ENCODE peak calls at places on chromosome 4, in five cellular contexts. One of them, this sample, is unnamed.

GRCh38 chr4:8768357-8768999 is 103.2 kb downstream of the HMX1 start:
- DNase-seq in HFF-Myc: no peak
- DNase-seq in WTC11: no peak
- DNase-seq in foreskin fibroblast: no peak
- DNase-seq in kidney: peak
- DNase-seq in this sample: no peak

GRCh38 chr4:176540814-176541213 is 221.0 kb downstream of the SPCS3 start:
- DNase-seq in foreskin fibroblast: no peak
- DNase-seq in HFF-Myc: no peak
- DNase-seq in kidney: no peak
- DNase-seq in WTC11: no peak
- DNase-seq in this sample: no peak

GRCh38 chr4:17165256-17165655 is 266.8 kb upstream of the LDB2 start:
- DNase-seq in HFF-Myc: no peak
- DNase-seq in foreskin fibroblast: no peak
- DNase-seq in WTC11: no peak
- DNase-seq in kidney: no peak
- DNase-seq in this sample: no peak

GRCh38 chr4:152979731-152980330 is 43.7 kb downstream of the FHDC1 start:
- DNase-seq in kidney: no peak
- DNase-seq in foreskin fibroblast: no peak
- DNase-seq in HFF-Myc: no peak
- DNase-seq in WTC11: no peak
- DNase-seq in this sample: no peak

GRCh38 chr4:12723849-12724447 is 760.2 kb downstream of the RAB28 start:
- DNase-seq in kidney: no peak
- DNase-seq in WTC11: peak
- DNase-seq in foreskin fibroblast: no peak
- DNase-seq in HFF-Myc: no peak
- DNase-seq in this sample: no peak

GRCh38 chr4:154719087-154719486 is 24.7 kb upstream of the LRAT start:
- DNase-seq in WTC11: no peak
- DNase-seq in kidney: no peak
- DNase-seq in HFF-Myc: peak
- DNase-seq in foreskin fibroblast: no peak
- DNase-seq in this sample: no peak

GRCh38 chr4:4248885-4249203 is 821 bp upstream of the TMEM128 start:
- DNase-seq in HFF-Myc: no peak
- DNase-seq in kidney: no peak
- DNase-seq in foreskin fibroblast: no peak
- DNase-seq in WTC11: no peak
- DNase-seq in this sample: no peak

GRCh38 chr4:113540859-113541258 is 220.7 kb downstream of the CAMK2D start:
- DNase-seq in kidney: no peak
- DNase-seq in WTC11: no peak
- DNase-seq in foreskin fibroblast: no peak
- DNase-seq in HFF-Myc: no peak
- DNase-seq in this sample: no peak

GRCh38 chr4:128225148-128225547 is 62.5 kb downstream of the PGRMC2 start:
- DNase-seq in HFF-Myc: no peak
- DNase-seq in foreskin fibroblast: no peak
- DNase-seq in kidney: no peak
- DNase-seq in WTC11: no peak
- DNase-seq in this sample: peak

GRCh38 chr4:82044141-82044993 is 329.4 kb downstream of the HNRNPD start:
- DNase-seq in foreskin fibroblast: peak
- DNase-seq in kidney: peak
- DNase-seq in WTC11: peak
- DNase-seq in HFF-Myc: no peak
- DNase-seq in this sample: no peak

GRCh38 chr4:119044919-119045318 is 90.7 kb upstream of the MYOZ2 start:
- DNase-seq in HFF-Myc: no peak
- DNase-seq in WTC11: no peak
- DNase-seq in foreskin fibroblast: no peak
- DNase-seq in kidney: no peak
- DNase-seq in this sample: no peak

GRCh38 chr4:176999943-177000543 is 207.3 kb upstream of the VEGFC start:
- DNase-seq in WTC11: no peak
- DNase-seq in kidney: no peak
- DNase-seq in HFF-Myc: no peak
- DNase-seq in foreskin fibroblast: no peak
- DNase-seq in this sample: no peak

GRCh38 chr4:45550766-45551366 is 573.0 kb downstream of the GABRG1 start:
- DNase-seq in kidney: no peak
- DNase-seq in HFF-Myc: no peak
- DNase-seq in WTC11: no peak
- DNase-seq in foreskin fibroblast: no peak
- DNase-seq in this sample: no peak

GRCh38 chr4:176538217-176538925 is 218.6 kb downstream of the SPCS3 start:
- DNase-seq in WTC11: no peak
- DNase-seq in kidney: no peak
- DNase-seq in HFF-Myc: peak
- DNase-seq in foreskin fibroblast: peak
- DNase-seq in this sample: peak

GRCh38 chr4:180150818-180151217 is 2092.4 kb upstream of the TENM3 start:
- DNase-seq in HFF-Myc: no peak
- DNase-seq in foreskin fibroblast: no peak
- DNase-seq in kidney: no peak
- DNase-seq in WTC11: no peak
- DNase-seq in this sample: no peak

GRCh38 chr4:13678186-13678924 is 50.8 kb upstream of the BOD1L1 start:
- DNase-seq in foreskin fibroblast: no peak
- DNase-seq in kidney: no peak
- DNase-seq in WTC11: no peak
- DNase-seq in HFF-Myc: no peak
- DNase-seq in this sample: no peak

GRCh38 chr4:104416725-104417363 is 77.8 kb downstream of the CXXC4 start:
- DNase-seq in foreskin fibroblast: no peak
- DNase-seq in WTC11: no peak
- DNase-seq in kidney: no peak
- DNase-seq in HFF-Myc: no peak
- DNase-seq in this sample: no peak

GRCh38 chr4:137664416-137664815 is 132.1 kb upstream of the PCDH18 start:
- DNase-seq in foreskin fibroblast: no peak
- DNase-seq in kidney: no peak
- DNase-seq in HFF-Myc: peak
- DNase-seq in WTC11: no peak
- DNase-seq in this sample: no peak

GRCh38 chr4:26860922-26861433 is 337 bp downstream of the STIM2 start:
- DNase-seq in foreskin fibroblast: peak
- DNase-seq in kidney: peak
- DNase-seq in WTC11: peak
- DNase-seq in HFF-Myc: no peak
- DNase-seq in this sample: no peak

GRCh38 chr4:170274616-170275015 is 184.9 kb upstream of the AADAT start:
- DNase-seq in WTC11: no peak
- DNase-seq in HFF-Myc: no peak
- DNase-seq in kidney: no peak
- DNase-seq in foreskin fibroblast: no peak
- DNase-seq in this sample: no peak

GRCh38 chr4:139740531-139741041 is 75.0 kb downstream of the MGST2 start:
- DNase-seq in kidney: peak
- DNase-seq in WTC11: no peak
- DNase-seq in HFF-Myc: peak
- DNase-seq in foreskin fibroblast: peak
- DNase-seq in this sample: peak

GRCh38 chr4:169439244-169439643 is 168.5 kb upstream of the SH3RF1 start:
- DNase-seq in kidney: no peak
- DNase-seq in HFF-Myc: no peak
- DNase-seq in WTC11: no peak
- DNase-seq in foreskin fibroblast: peak
- DNase-seq in this sample: no peak

DNA sequence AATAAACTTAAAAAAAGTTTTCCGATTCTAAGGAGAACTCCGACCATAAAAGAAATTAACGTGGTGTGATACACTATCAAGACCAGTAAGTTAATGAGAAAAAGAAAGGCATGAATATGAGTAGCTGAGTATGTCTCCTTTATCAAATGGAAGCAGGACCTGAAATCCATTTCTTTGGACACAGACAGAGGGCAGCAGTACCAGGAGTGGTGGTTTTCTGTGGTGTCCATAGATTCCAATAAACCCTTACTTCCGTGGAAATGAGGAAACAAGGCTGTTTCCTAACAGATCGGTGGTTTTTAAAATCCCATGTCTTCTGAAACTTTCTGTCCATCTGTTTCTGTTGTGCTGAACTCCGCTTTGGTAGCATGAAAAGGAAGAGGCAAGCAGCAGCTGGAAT is 128.5 kb upstream of the TSPAN5 start:
- DNase-seq in WTC11: no peak
- DNase-seq in kidney: no peak
- DNase-seq in foreskin fibroblast: peak
- DNase-seq in HFF-Myc: peak
- DNase-seq in this sample: no peak
- TF ChIP-seq CTCF in WTC11: no peak
- TF ChIP-seq CTCF in kidney: no peak
- TF ChIP-seq CTCF in foreskin fibroblast: peak
- TF ChIP-seq CTCF in HFF-Myc: peak
- TF ChIP-seq CTCF in this sample: peak

GRCh38 chr4:59994118-59994517 is 1206.0 kb upstream of the ADGRL3 start:
- DNase-seq in foreskin fibroblast: no peak
- DNase-seq in WTC11: peak
- DNase-seq in kidney: no peak
- DNase-seq in HFF-Myc: no peak
- DNase-seq in this sample: no peak
- TF ChIP-seq CTCF in foreskin fibroblast: no peak
- TF ChIP-seq CTCF in WTC11: peak
- TF ChIP-seq CTCF in kidney: no peak
- TF ChIP-seq CTCF in HFF-Myc: no peak
- TF ChIP-seq CTCF in this sample: no peak

GRCh38 chr4:2755821-2756690 is at the start of gene TNIP2:
- DNase-seq in foreskin fibroblast: peak
- DNase-seq in HFF-Myc: no peak
- DNase-seq in kidney: peak
- DNase-seq in WTC11: peak
- DNase-seq in this sample: no peak
- TF ChIP-seq CTCF in foreskin fibroblast: peak
- TF ChIP-seq CTCF in HFF-Myc: peak
- TF ChIP-seq CTCF in kidney: peak
- TF ChIP-seq CTCF in WTC11: no peak
- TF ChIP-seq CTCF in this sample: peak

GRCh38 chr4:147933316-147933715 is 201.4 kb downstream of the ARHGAP10 start:
- DNase-seq in WTC11: no peak
- DNase-seq in kidney: no peak
- DNase-seq in HFF-Myc: no peak
- DNase-seq in foreskin fibroblast: no peak
- DNase-seq in this sample: no peak
- TF ChIP-seq CTCF in WTC11: no peak
- TF ChIP-seq CTCF in kidney: peak
- TF ChIP-seq CTCF in HFF-Myc: no peak
- TF ChIP-seq CTCF in foreskin fibroblast: no peak
- TF ChIP-seq CTCF in this sample: peak

DNA sequence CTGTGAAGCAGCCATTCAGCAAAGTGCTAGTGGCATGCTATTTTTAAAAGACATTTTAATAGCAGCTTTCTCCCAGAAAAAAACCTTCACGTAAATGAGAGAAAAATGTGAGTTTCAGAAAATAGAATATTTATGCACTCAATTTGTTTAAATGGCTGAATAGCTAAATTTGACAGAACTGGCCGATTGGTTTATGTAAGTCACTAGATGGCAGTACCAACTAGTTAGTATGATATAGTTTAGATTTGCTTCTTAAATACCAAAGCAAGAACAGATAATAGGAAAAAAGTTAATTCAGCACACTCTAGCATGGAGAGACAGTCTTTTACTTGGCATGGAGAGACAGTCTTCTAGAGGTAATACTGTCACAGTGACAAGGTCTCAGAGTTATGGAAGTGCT is 250.1 kb downstream of the SNCA start:
- DNase-seq in WTC11: no peak
- DNase-seq in kidney: no peak
- DNase-seq in foreskin fibroblast: no peak
- DNase-seq in HFF-Myc: no peak
- DNase-seq in this sample: no peak
- TF ChIP-seq CTCF in WTC11: no peak
- TF ChIP-seq CTCF in kidney: peak
- TF ChIP-seq CTCF in foreskin fibroblast: peak
- TF ChIP-seq CTCF in HFF-Myc: no peak
- TF ChIP-seq CTCF in this sample: no peak

DNA sequence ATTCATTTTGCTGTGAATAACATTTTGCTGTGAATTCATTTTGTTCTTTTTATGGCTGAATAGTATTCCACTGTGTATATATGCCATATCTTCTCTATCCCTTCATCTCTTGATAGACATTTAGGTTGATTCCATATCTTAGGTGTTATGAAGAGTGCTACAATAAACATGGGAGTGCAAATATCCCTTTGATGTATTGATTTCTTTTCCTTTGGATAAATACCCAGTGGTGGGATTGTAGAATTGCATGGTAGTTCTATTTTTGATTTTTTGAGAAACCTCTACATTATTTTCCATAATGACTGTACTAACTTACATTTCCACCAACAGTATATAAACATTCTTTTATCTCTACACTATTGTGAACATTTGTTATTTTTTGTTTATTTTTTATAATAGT is 555.9 kb downstream of the PDHA2 start:
- DNase-seq in kidney: no peak
- DNase-seq in foreskin fibroblast: no peak
- DNase-seq in HFF-Myc: no peak
- DNase-seq in WTC11: no peak
- DNase-seq in this sample: no peak
- TF ChIP-seq CTCF in kidney: no peak
- TF ChIP-seq CTCF in foreskin fibroblast: no peak
- TF ChIP-seq CTCF in HFF-Myc: no peak
- TF ChIP-seq CTCF in WTC11: no peak
- TF ChIP-seq CTCF in this sample: no peak

GRCh38 chr4:76429636-76430035 is 5.4 kb upstream of the SHROOM3 start:
- DNase-seq in kidney: no peak
- DNase-seq in WTC11: no peak
- DNase-seq in foreskin fibroblast: no peak
- DNase-seq in HFF-Myc: no peak
- DNase-seq in this sample: no peak

GRCh38 chr4:76420311-76420710 is 630 bp downstream of the CCDC158 start:
- DNase-seq in WTC11: no peak
- DNase-seq in kidney: no peak
- DNase-seq in HFF-Myc: no peak
- DNase-seq in foreskin fibroblast: no peak
- DNase-seq in this sample: no peak

GRCh38 chr4:76430519-76431388 is 4.3 kb upstream of the SHROOM3 start:
- DNase-seq in foreskin fibroblast: peak
- DNase-seq in HFF-Myc: peak
- DNase-seq in kidney: no peak
- DNase-seq in WTC11: no peak
- DNase-seq in this sample: peak

GRCh38 chr4:76420901-76421581 is at the start of gene CCDC158:
- DNase-seq in HFF-Myc: no peak
- DNase-seq in kidney: peak
- DNase-seq in foreskin fibroblast: no peak
- DNase-seq in WTC11: no peak
- DNase-seq in this sample: no peak

GRCh38 chr4:76426272-76426671 is 5.3 kb upstream of the CCDC158 start:
- DNase-seq in kidney: no peak
- DNase-seq in foreskin fibroblast: no peak
- DNase-seq in HFF-Myc: no peak
- DNase-seq in WTC11: no peak
- DNase-seq in this sample: no peak
- TF ChIP-seq CTCF in kidney: peak
- TF ChIP-seq CTCF in foreskin fibroblast: no peak
- TF ChIP-seq CTCF in HFF-Myc: no peak
- TF ChIP-seq CTCF in WTC11: no peak
- TF ChIP-seq CTCF in this sample: no peak

GRCh38 chr4:150976478-150977118 is 38.5 kb downstream of the LRBA start:
- DNase-seq in HFF-Myc: no peak
- DNase-seq in foreskin fibroblast: no peak
- DNase-seq in WTC11: no peak
- DNase-seq in kidney: no peak
- DNase-seq in this sample: no peak
- TF ChIP-seq CTCF in HFF-Myc: no peak
- TF ChIP-seq CTCF in foreskin fibroblast: no peak
- TF ChIP-seq CTCF in WTC11: no peak
- TF ChIP-seq CTCF in kidney: no peak
- TF ChIP-seq CTCF in this sample: no peak

This sample was measured in AG04449.